ENCODE peak calls at places on chromosomes 5 and 9, in nine cellular contexts. N is aorta; X is IMR-90; G is A549; F is iPS-NIHi11; L is progenitor cell of endocrine pancreas; W is activated CD4-positive, alpha-beta T cell treated with anti-CD3 and anti-CD28 coated beads for 24 hours; T is hippocampal formation; M is breast epithelium. C is an unnamed sample.

GRCh38 chr9:35605336-35606137 is 475 bp downstream of the TESK1 start:
- DNase-seq in N (peak; percentile 79), G (peak; percentile 69), X (no peak), L (no peak), F (peak; percentile 87), T (no peak), M (no peak), W (no peak), C (peak; percentile 52)

GRCh38 chr9:98563997-98564396 is 144.7 kb downstream of the GABBR2 start:
- DNase-seq in G (no peak), W (no peak), L (no peak), M (no peak), N (no peak), F (no peak), X (no peak), T (no peak), C (no peak)

GRCh38 chr9:11618241-11618805 is 1005.5 kb upstream of the PTPRD start:
- DNase-seq in F (peak; percentile 10), T (no peak), W (no peak), N (no peak), G (no peak), L (no peak), X (no peak), M (no peak), C (peak; percentile 11)

GRCh38 chr5:16467363-16468219 is 2.0 kb upstream of the ZNF622 start:
- DNase-seq in T (no peak), L (no peak), W (no peak), X (peak; percentile 78), G (no peak), N (no peak), M (no peak), F (no peak), C (no peak)

GRCh38 chr5:157670662-157671591 is at the start of gene C5orf52:
- DNase-seq in M (no peak), F (peak; percentile 69), W (no peak), G (peak; percentile 18), N (peak; percentile 87), X (peak; percentile 14), T (no peak), L (no peak), C (peak; percentile 69)

GRCh38 chr5:115170128-115170923 is 618 bp upstream of the TRIM36 start:
- DNase-seq in M (no peak), N (peak; percentile 82), L (peak; percentile 24), F (no peak), X (peak; percentile 1), W (no peak), T (no peak), G (peak; percentile 28), C (peak; percentile 73)

GRCh38 chr5:172659909-172660628 is 19.0 kb downstream of the NEURL1B start:
- DNase-seq in X (peak; percentile 94), W (no peak), L (peak; percentile 21), M (no peak), N (peak; percentile 94), F (peak; percentile 55), G (no peak), T (peak; percentile 83), C (peak; percentile 53)

GRCh38 chr9:127835930-127836586 is 18.4 kb downstream of the ENG start:
- DNase-seq in N (peak; percentile 92), M (no peak), T (no peak), L (no peak), W (no peak), X (peak; percentile 81), F (no peak), G (no peak), C (no peak)

GRCh38 chr9:121774715-121775613 is 123.5 kb downstream of the DAB2IP start:
- DNase-seq in X (no peak), F (no peak), T (no peak), N (peak; percentile 67), G (no peak), W (no peak), L (no peak), M (peak; percentile 43), C (no peak)

GRCh38 chr5:127008300-127008975 is 21.9 kb downstream of the MARCHF3 start:
- DNase-seq in T (no peak), F (no peak), L (no peak), X (no peak), W (no peak), M (no peak), N (no peak), G (no peak), C (no peak)

GRCh38 chr5:137374110-137374853 is 124.8 kb downstream of the SPOCK1 start:
- DNase-seq in T (no peak), W (no peak), N (no peak), F (no peak), G (no peak), M (no peak), L (no peak), X (no peak), C (no peak)

GRCh38 chr9:36284226-36284625 is 26.0 kb upstream of the GNE start:
- DNase-seq in W (no peak), N (no peak), M (no peak), X (no peak), G (no peak), T (no peak), L (no peak), F (no peak), C (no peak)

GRCh38 chr5:141805874-141806273 is 72.3 kb downstream of the PCDH1 start:
- DNase-seq in M (no peak), G (no peak), W (no peak), X (no peak), N (no peak), T (no peak), L (no peak), F (no peak), C (no peak)

GRCh38 chr9:134208310-134208841 is 44.0 kb upstream of the RNU6ATAC start:
- DNase-seq in T (no peak), N (peak; percentile 92), M (no peak), W (no peak), G (no peak), X (no peak), L (no peak), F (no peak), C (no peak)

GRCh38 chr5:143554194-143554717 is 150.8 kb upstream of the NR3C1 start:
- DNase-seq in F (no peak), M (no peak), G (peak; percentile 16), X (peak; percentile 99), W (no peak), L (no peak), N (no peak), T (no peak), C (no peak)

GRCh38 chr5:172540099-172540870 is 86.0 kb upstream of the SH3PXD2B start:
- DNase-seq in W (no peak), L (peak; percentile 0), M (no peak), N (peak; percentile 15), T (no peak), X (no peak), F (no peak), G (no peak), C (no peak)

GRCh38 chr9:129838707-129839259 is 3.5 kb downstream of the USP20 start:
- DNase-seq in G (no peak), L (no peak), M (no peak), F (no peak), W (peak; percentile 13), X (peak; percentile 91), N (no peak), T (no peak), C (no peak)

GRCh38 chr5:65846102-65846501 is 80.3 kb upstream of the ERBIN start:
- DNase-seq in X (no peak), G (no peak), T (no peak), F (no peak), L (no peak), W (no peak), M (no peak), N (no peak), C (no peak)

GRCh38 chr5:32276173-32276853 is 36.4 kb downstream of the MTMR12 start:
- DNase-seq in G (no peak), W (no peak), L (no peak), N (no peak), M (no peak), T (no peak), F (peak; percentile 27), X (peak; percentile 47), C (peak; percentile 78)

GRCh38 chr9:132784286-132784820 is 93.7 kb downstream of the AK8 start:
- DNase-seq in T (no peak), G (no peak), W (no peak), M (no peak), X (no peak), F (no peak), N (no peak), L (no peak), C (no peak)

GRCh38 chr9:21836437-21837161 is 34.2 kb downstream of the MTAP start:
- DNase-seq in X (peak; percentile 100), N (no peak), T (no peak), G (no peak), W (no peak), M (no peak), L (no peak), F (no peak), C (no peak)

GRCh38 chr9:124437086-124437485 is 13.2 kb upstream of the ADGRD2 start:
- DNase-seq in N (no peak), L (no peak), M (no peak), T (no peak), X (no peak), W (no peak), G (no peak), F (no peak), C (no peak)

GRCh38 chr9:127844821-127845359 is 9.6 kb downstream of the ENG start:
- DNase-seq in X (no peak), W (no peak), N (no peak), F (peak; percentile 60), G (no peak), T (no peak), L (no peak), M (no peak), C (peak; percentile 77)